ENCODE peak calls at places on chromosomes 1 and 21, in nine cellular contexts. H is Right ventricle myocardium superior; T is AG04450; L is stimulated activated naive CD4-positive, alpha-beta T cell; V is A549; C is progenitor cell of endocrine pancreas; W is activated CD4-positive, alpha-beta T cell treated with anti-CD3 and anti-CD28 coated beads, Interleukin-2, amount 50 U/mL, for 1 hour; Q is heart right ventricle; E is sciatic nerve. J is an unnamed sample.

GRCh38 chr1:44089371-44090070 is 29.1 kb upstream of the KLF17 start:
- DNase-seq in Q (peak; percentile 11), E (no peak), V (no peak), H (no peak), W (no peak), L (no peak), C (no peak), T (no peak), J (no peak)

GRCh38 chr1:203320546-203321272 is 15.4 kb downstream of the BTG2 start:
- DNase-seq in H (peak; percentile 63), L (peak; percentile 53), Q (peak; percentile 49), T (no peak), E (no peak), C (no peak), W (peak; percentile 68), V (no peak), J (peak; percentile 60)

GRCh38 chr1:113140588-113141446 is 67.8 kb downstream of the LRIG2 start:
- DNase-seq in E (peak; percentile 74), C (peak; percentile 42), L (peak; percentile 16), H (peak; percentile 68), Q (peak; percentile 66), V (peak; percentile 60), W (peak; percentile 43), T (peak; percentile 21), J (peak; percentile 64)

GRCh38 chr1:155199792-155200191 is 7.9 kb downstream of the THBS3 start:
- DNase-seq in V (no peak), H (peak; percentile 26), L (no peak), T (no peak), Q (no peak), W (no peak), E (no peak), C (no peak), J (no peak)

GRCh38 chr1:15616704-15617172 is 520 bp upstream of the DDI2 start:
- DNase-seq in C (no peak), L (no peak), Q (no peak), W (no peak), H (peak; percentile 49), E (no peak), T (no peak), V (no peak), J (no peak)

GRCh38 chr1:182595641-182596240 is 6.7 kb upstream of the RNASEL start:
- DNase-seq in Q (peak; percentile 72), W (peak; percentile 69), C (peak; percentile 47), T (no peak), E (peak; percentile 80), L (peak; percentile 32), V (peak; percentile 57), H (peak; percentile 61), J (peak; percentile 78)

GRCh38 chr1:54794401-54795099 is 6.6 kb downstream of the TTC22 start:
- DNase-seq in T (no peak), C (no peak), Q (no peak), L (no peak), E (no peak), V (no peak), H (no peak), W (no peak), J (no peak)

GRCh38 chr1:27000817-27001460 is 7.4 kb downstream of the TRNP1 start:
- DNase-seq in L (no peak), C (no peak), E (no peak), T (no peak), Q (no peak), W (no peak), H (no peak), V (peak; percentile 64), J (peak; percentile 77)

GRCh38 chr1:12810691-12811408 is 19.7 kb downstream of the PRAMEF1 start:
- DNase-seq in C (no peak), W (no peak), V (no peak), T (no peak), L (no peak), Q (no peak), E (no peak), H (no peak), J (no peak)

GRCh38 chr1:222618001-222618879 is at the start of gene MIA3:
- DNase-seq in E (peak; percentile 92), Q (peak; percentile 84), T (no peak), C (peak; percentile 64), H (peak; percentile 90), V (no peak), W (peak; percentile 34), L (peak; percentile 81), J (peak; percentile 84)

GRCh38 chr21:27571706-27572105 is 604.8 kb upstream of the ADAMTS5 start:
- DNase-seq in Q (no peak), V (no peak), E (no peak), H (no peak), T (peak; percentile 20), C (no peak), L (no peak), W (no peak), J (no peak)

GRCh38 chr1:225578247-225578646 is 74.7 kb downstream of the ENAH start:
- DNase-seq in L (no peak), C (no peak), E (no peak), H (no peak), T (no peak), V (no peak), Q (no peak), W (no peak), J (no peak)